ENCODE peak calls at places on chromosomes 16 and 17, in nine cellular contexts. C is IMR-90; T is effector memory CD4-positive, alpha-beta T cell; N is uterus; D is HCT116; K is tibial nerve; Y is endothelial cell of umbilical vein; U is esophagus muscularis mucosa; L is ovary. E is an unnamed sample.
A peak's percentile ranks its signal among the peaks of the same experiment; 100 is the strongest.

GRCh38 chr17:1624650-1625049 is 4.0 kb downstream of the SLC43A2 start:
- DNase-seq in C (no peak), T (no peak), N (no peak), D (no peak), K (no peak), Y (no peak), U (no peak), L (no peak), E (no peak)

GRCh38 chr17:59470624-59471297 is 94.6 kb upstream of the DHX40 start:
- DNase-seq in C (no peak), T (no peak), N (no peak), D (no peak), K (no peak), Y (no peak), U (peak; percentile 68), L (no peak), E (no peak)

GRCh38 chr17:2872282-2872681 is 76.0 kb downstream of the RAP1GAP2 start:
- DNase-seq in C (no peak), T (no peak), N (no peak), D (no peak), K (no peak), Y (no peak), U (no peak), L (no peak), E (no peak)

GRCh38 chr17:75773808-75774470 is 8.9 kb upstream of the GALK1 start:
- DNase-seq in C (no peak), T (no peak), N (no peak), D (no peak), K (no peak), Y (no peak), U (no peak), L (no peak), E (peak; percentile 67)

GRCh38 chr17:17111401-17112393 is 69.4 kb downstream of the MPRIP start:
- DNase-seq in C (no peak), T (no peak), N (no peak), D (no peak), K (no peak), Y (no peak), U (no peak), L (no peak), E (no peak)

GRCh38 chr16:84599528-84600202 is 18.2 kb downstream of the COTL1 start:
- DNase-seq in C (peak; percentile 85), T (no peak), N (peak; percentile 52), D (no peak), K (peak; percentile 56), Y (peak; percentile 91), U (no peak), L (peak; percentile 38), E (peak; percentile 89)

GRCh38 chr17:80160536-80160935 is 9.3 kb upstream of the CARD14 start:
- DNase-seq in C (no peak), T (no peak), N (no peak), D (no peak), K (no peak), Y (no peak), U (no peak), L (no peak), E (no peak)

GRCh38 chr16:10242916-10243315 is 60.7 kb upstream of the GRIN2A start:
- DNase-seq in C (no peak), T (no peak), N (no peak), D (no peak), K (no peak), Y (no peak), U (no peak), L (no peak), E (no peak)

GRCh38 chr17:75864448-75864871 is 9.3 kb upstream of the WBP2 start:
- DNase-seq in C (peak; percentile 92), T (peak; percentile 36), N (peak; percentile 84), D (no peak), K (peak; percentile 56), Y (no peak), U (no peak), L (peak; percentile 69), E (peak; percentile 70)

GRCh38 chr17:45722161-45722560 is 62.0 kb upstream of the CRHR1 start:
- DNase-seq in C (peak; percentile 5), T (no peak), N (no peak), D (peak; percentile 16), K (no peak), Y (no peak), U (no peak), L (no peak), E (no peak)

DNA sequence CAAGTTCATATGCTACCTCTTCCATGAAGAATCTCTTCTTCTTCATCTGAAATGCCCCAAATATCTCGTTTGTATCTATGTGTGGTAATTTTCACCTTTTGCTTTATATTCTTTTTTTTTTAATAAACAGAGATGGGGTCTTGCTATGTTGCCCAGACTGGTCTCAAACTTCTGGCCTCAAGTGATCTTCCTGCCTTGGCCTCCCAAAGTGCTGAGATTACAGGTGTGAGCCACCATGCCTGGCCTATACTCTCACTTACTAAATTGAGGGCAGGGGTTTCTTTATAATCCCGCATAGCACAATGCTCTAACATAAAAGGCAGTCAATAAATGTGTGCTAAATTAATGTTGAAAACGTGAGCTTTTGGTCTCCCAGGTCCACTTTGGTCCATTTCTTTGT is 30.6 kb downstream of the RNF43 start:
- DNase-seq in C (no peak), T (no peak), N (no peak), D (no peak), K (no peak), Y (no peak), U (no peak), L (no peak), E (no peak)
- H3K36me3 ChIP-seq in C (no peaks in the 10 kb centered on the region), T (no peaks in the 10 kb centered on the region), N (no peaks in the 10 kb centered on the region), D (peaks cover 7% of the 10 kb centered on the region), K (no peaks in the 10 kb centered on the region), Y (no peaks in the 10 kb centered on the region), U (no peaks in the 10 kb centered on the region), L (no peaks in the 10 kb centered on the region), E (no peaks in the 10 kb centered on the region)

GRCh38 chr16:28155293-28155692 is 56.5 kb downstream of the XPO6 start:
- DNase-seq in C (peak; percentile 24), T (no peak), N (no peak), D (no peak), K (no peak), Y (peak; percentile 56), U (no peak), L (no peak), E (no peak)
- H3K36me3 ChIP-seq in C (peaks cover 35% of the 10 kb centered on the region), T (peaks cover 57% of the 10 kb centered on the region), N (no peaks in the 10 kb centered on the region), D (peaks cover 26% of the 10 kb centered on the region), K (peaks cover 49% of the 10 kb centered on the region), Y (peaks cover 18% of the 10 kb centered on the region), U (peaks cover 38% of the 10 kb centered on the region), L (no peaks in the 10 kb centered on the region), E (peaks cover 64% of the 10 kb centered on the region)

GRCh38 chr16:30368122-30368791 is 2.0 kb downstream of the TBC1D10B start:
- DNase-seq in C (peak; percentile 59), T (no peak), N (no peak), D (no peak), K (no peak), Y (peak; percentile 48), U (no peak), L (no peak), E (no peak)

GRCh38 chr16:30366511-30366910 is 3.8 kb downstream of the TBC1D10B start:
- DNase-seq in C (no peak), T (no peak), N (no peak), D (no peak), K (no peak), Y (no peak), U (no peak), L (no peak), E (no peak)

GRCh38 chr16:30368792-30369090 is 1.6 kb downstream of the TBC1D10B start:
- DNase-seq in C (no peak), T (no peak), N (no peak), D (no peak), K (no peak), Y (no peak), U (no peak), L (no peak), E (no peak)

GRCh38 chr16:30367349-30368009 is 2.8 kb downstream of the TBC1D10B start:
- DNase-seq in C (no peak), T (no peak), N (no peak), D (no peak), K (no peak), Y (no peak), U (no peak), L (no peak), E (no peak)

DNA sequence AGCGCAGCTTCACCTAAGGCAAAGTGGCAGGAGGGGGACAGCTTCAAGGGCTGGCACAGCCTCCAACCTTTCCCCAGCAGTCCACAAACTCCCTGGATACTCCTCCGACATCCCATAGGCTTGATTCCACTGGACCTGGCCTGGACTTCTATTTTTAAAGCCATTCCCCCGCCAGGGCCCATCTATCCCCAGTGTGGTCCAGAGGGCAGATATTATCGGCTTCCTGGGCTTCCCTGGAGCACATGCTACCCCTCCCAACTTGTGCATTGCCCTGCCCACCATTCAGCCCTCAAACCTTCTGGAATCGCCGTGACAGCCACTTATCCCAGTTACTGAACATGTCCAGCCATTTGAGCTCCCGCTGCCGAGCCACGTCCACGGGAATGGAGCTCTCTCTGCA is 5.1 kb downstream of the TBC1D10B start:
- DNase-seq in C (no peak), T (no peak), N (no peak), D (no peak), K (no peak), Y (no peak), U (no peak), L (no peak), E (no peak)
- H3K36me3 ChIP-seq in C (peaks cover 25% of the 10 kb centered on the region), T (peaks cover 31% of the 10 kb centered on the region), N (no peaks in the 10 kb centered on the region), D (peaks cover 20% of the 10 kb centered on the region), K (peaks cover 56% of the 10 kb centered on the region), Y (peaks cover 12% of the 10 kb centered on the region), U (peaks cover 41% of the 10 kb centered on the region), L (no peaks in the 10 kb centered on the region), E (peaks cover 47% of the 10 kb centered on the region)

DNA sequence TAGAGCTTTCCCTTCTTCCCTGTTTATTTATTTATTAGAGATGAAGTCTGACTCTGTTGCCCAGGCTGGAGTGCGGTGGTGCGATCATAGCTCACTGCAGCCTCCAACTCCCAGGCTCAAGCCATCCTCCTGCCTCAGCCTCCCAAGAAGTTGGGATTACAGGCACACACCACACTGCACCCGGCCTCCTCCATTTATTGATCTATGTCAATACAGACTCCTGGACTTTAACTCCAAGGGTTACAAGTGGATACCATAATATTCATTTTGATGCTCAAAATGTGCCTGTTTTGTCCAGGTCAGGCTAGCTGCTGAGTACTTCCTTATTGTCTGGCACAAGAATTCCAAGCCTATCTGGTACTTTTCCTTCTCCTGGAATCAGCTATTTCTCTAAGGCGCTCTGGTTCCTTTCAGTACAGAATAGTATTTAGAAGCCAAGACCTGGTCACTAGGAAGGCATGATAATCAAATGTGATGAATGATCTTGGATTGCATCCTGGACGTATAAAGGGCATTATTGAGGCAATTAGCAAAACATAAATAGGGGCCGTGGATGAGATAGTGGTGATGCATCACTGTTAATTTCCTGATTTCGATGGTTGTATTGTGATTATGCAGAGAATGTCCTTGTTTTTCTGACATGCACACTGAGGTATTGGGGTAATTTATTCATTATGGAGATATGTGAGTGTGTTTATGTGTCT is 21.7 kb downstream of the IL4R start:
- DNase-seq in C (peak; percentile 54), T (no peak), N (no peak), D (no peak), K (no peak), Y (peak; percentile 44), U (no peak), L (no peak), E (no peak)
- H3K36me3 ChIP-seq in C (peaks cover 57% of the 10 kb centered on the region), T (peaks cover 63% of the 10 kb centered on the region), N (no peaks in the 10 kb centered on the region), D (no peaks in the 10 kb centered on the region), K (peaks cover 3% of the 10 kb centered on the region), Y (peaks cover 28% of the 10 kb centered on the region), U (peaks cover 34% of the 10 kb centered on the region), L (no peaks in the 10 kb centered on the region), E (peaks cover 77% of the 10 kb centered on the region)

GRCh38 chr17:49595328-49595727 is 19.7 kb downstream of the NXPH3 start:
- DNase-seq in C (no peak), T (no peak), N (no peak), D (no peak), K (no peak), Y (no peak), U (no peak), L (no peak), E (no peak)
- H3K36me3 ChIP-seq in C (peaks cover 17% of the 10 kb centered on the region), T (peaks cover 40% of the 10 kb centered on the region), N (no peaks in the 10 kb centered on the region), D (peaks cover 17% of the 10 kb centered on the region), K (peaks cover 82% of the 10 kb centered on the region), Y (peaks cover 7% of the 10 kb centered on the region), U (peaks cover 80% of the 10 kb centered on the region), L (no peaks in the 10 kb centered on the region), E (peaks cover 70% of the 10 kb centered on the region)

GRCh38 chr17:40456396-40456951 is 13.2 kb downstream of the IGFBP4 start:
- DNase-seq in C (no peak), T (no peak), N (no peak), D (no peak), K (no peak), Y (no peak), U (no peak), L (no peak), E (peak; percentile 61)
- H3K36me3 ChIP-seq in C (peaks cover 69% of the 10 kb centered on the region), T (no peaks in the 10 kb centered on the region), N (no peaks in the 10 kb centered on the region), D (no peaks in the 10 kb centered on the region), K (peaks cover 51% of the 10 kb centered on the region), Y (peaks cover 66% of the 10 kb centered on the region), U (peaks cover 45% of the 10 kb centered on the region), L (no peaks in the 10 kb centered on the region), E (peaks cover 58% of the 10 kb centered on the region)

E was measured in upper lobe of right lung.